ENCODE peak calls at places on chromosomes 12 and 14, in nine cellular contexts. T, E, W, X, S, O, U, Y and Z are unnamed samples.

GRCh38 chr12:116559330-116560080 is at the start of gene MAP1LC3B2:
- DNase-seq in T (peak), E (peak), W (peak), X (no peak), S (no peak), O (peak), U (peak), Y (peak), Z (no peak)

GRCh38 chr14:103155013-103155412 is 31.8 kb downstream of the TNFAIP2 start:
- DNase-seq in T (peak), E (peak), W (no peak), X (peak), S (no peak), O (peak), U (peak), Y (peak), Z (peak)

GRCh38 chr14:72737560-72737943 is 156.3 kb downstream of the DPF3 start:
- DNase-seq in T (no peak), E (no peak), W (no peak), X (no peak), S (no peak), O (no peak), U (no peak), Y (no peak), Z (no peak)

GRCh38 chr14:36863271-36863670 is 201.6 kb downstream of the PAX9 start:
- DNase-seq in T (no peak), E (no peak), W (no peak), X (no peak), S (no peak), O (no peak), U (no peak), Y (no peak), Z (no peak)

GRCh38 chr14:94056579-94057308 is 24.3 kb downstream of the DDX24 start:
- DNase-seq in T (no peak), E (no peak), W (peak), X (no peak), S (no peak), O (peak), U (no peak), Y (peak), Z (no peak)

GRCh38 chr12:125132698-125133400 is 67.6 kb downstream of the AACS start:
- DNase-seq in T (no peak), E (no peak), W (no peak), X (no peak), S (no peak), O (no peak), U (no peak), Y (no peak), Z (no peak)

GRCh38 chr14:22505751-22506710 is 83.0 kb downstream of the DAD1 start:
- DNase-seq in T (no peak), E (no peak), W (no peak), X (no peak), S (no peak), O (no peak), U (no peak), Y (peak), Z (no peak)

GRCh38 chr14:65414961-65415589 is 2.5 kb downstream of the FUT8 start:
- DNase-seq in T (peak), E (no peak), W (peak), X (no peak), S (peak), O (peak), U (no peak), Y (peak), Z (no peak)

GRCh38 chr14:70008863-70009262 is 129.6 kb downstream of the SMOC1 start:
- DNase-seq in T (no peak), E (no peak), W (no peak), X (no peak), S (no peak), O (no peak), U (no peak), Y (peak), Z (no peak)

GRCh38 chr12:57836442-57837375 is 9.8 kb downstream of the CTDSP2 start:
- DNase-seq in T (peak), E (peak), W (peak), X (peak), S (peak), O (peak), U (peak), Y (peak), Z (no peak)

GRCh38 chr12:130203151-130203550 is 40.9 kb downstream of the FZD10 start:
- DNase-seq in T (no peak), E (no peak), W (no peak), X (no peak), S (no peak), O (no peak), U (no peak), Y (no peak), Z (no peak)
- TF ChIP-seq CTCF in T (no peak), E (no peak), W (no peak), X (no peak), S (no peak), O (no peak), U (no peak), Y (no peak), Z (no peak)

GRCh38 chr14:26761532-26761931 is 163.7 kb upstream of the NOVA1 start:
- DNase-seq in T (no peak), E (no peak), W (no peak), X (no peak), S (no peak), O (no peak), U (peak), Y (no peak), Z (no peak)

GRCh38 chr14:26766726-26767125 is 168.9 kb upstream of the NOVA1 start:
- DNase-seq in T (no peak), E (no peak), W (no peak), X (no peak), S (no peak), O (no peak), U (no peak), Y (no peak), Z (no peak)

GRCh38 chr14:26765768-26766550 is 168.1 kb upstream of the NOVA1 start:
- DNase-seq in T (peak), E (peak), W (peak), X (peak), S (no peak), O (peak), U (no peak), Y (no peak), Z (no peak)

GRCh38 chr14:26765301-26765700 is 167.5 kb upstream of the NOVA1 start:
- DNase-seq in T (no peak), E (no peak), W (no peak), X (no peak), S (no peak), O (no peak), U (no peak), Y (no peak), Z (no peak)
- H3K4me3 ChIP-seq in T (no peak), E (no peak), W (no peak), X (no peak), S (no peak), O (no peak), U (no peak), Y (no peak), Z (no peak)

GRCh38 chr12:123986374-123986920 is 13.4 kb downstream of the ZNF664 start:
- DNase-seq in T (no peak), E (no peak), W (no peak), X (no peak), S (no peak), O (no peak), U (no peak), Y (no peak), Z (no peak)
- TF ChIP-seq CTCF in T (no peak), E (no peak), W (no peak), X (no peak), S (no peak), O (no peak), U (no peak), Y (no peak), Z (no peak)

DNA sequence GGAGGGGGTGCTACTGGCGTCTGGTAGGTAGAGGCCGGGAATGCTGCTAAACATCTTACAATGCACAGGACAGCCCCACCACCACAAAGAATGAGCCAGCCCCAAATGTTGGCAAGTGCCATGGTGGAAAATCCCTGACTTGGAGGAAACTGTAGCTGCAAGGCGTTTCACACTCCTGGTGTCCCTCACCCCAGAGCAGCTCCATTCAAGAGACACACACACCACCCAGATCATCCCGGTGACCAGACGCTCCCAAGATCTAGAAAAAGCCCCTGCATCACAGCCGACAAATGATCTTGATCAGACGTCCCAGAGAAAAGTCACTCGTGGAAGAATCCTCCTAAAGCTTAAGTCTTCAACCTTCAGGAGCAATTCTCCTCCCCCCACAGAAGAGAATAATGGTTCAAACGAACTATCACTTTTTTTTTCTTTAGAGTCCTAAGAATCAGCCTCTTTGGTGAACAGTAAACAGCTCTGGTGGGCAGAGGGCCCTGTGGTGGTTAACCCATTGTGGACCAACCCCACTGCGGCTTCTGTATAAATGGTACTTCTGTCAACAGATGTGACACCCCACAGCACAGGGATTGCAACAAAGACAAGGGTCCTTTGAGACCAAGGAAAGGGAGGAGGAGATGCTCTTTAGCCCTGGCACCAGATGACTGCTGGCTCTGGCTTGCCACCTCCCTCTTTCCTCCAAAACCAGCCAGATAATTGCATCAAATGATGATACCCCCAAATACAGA is 2.7 kb downstream of the GLTP start:
- DNase-seq in T (no peak), E (no peak), W (no peak), X (no peak), S (no peak), O (no peak), U (no peak), Y (no peak), Z (no peak)
- H3K4me3 ChIP-seq in T (peak), E (no peak), W (no peak), X (no peak), S (no peak), O (no peak), U (no peak), Y (no peak), Z (no peak)

DNA sequence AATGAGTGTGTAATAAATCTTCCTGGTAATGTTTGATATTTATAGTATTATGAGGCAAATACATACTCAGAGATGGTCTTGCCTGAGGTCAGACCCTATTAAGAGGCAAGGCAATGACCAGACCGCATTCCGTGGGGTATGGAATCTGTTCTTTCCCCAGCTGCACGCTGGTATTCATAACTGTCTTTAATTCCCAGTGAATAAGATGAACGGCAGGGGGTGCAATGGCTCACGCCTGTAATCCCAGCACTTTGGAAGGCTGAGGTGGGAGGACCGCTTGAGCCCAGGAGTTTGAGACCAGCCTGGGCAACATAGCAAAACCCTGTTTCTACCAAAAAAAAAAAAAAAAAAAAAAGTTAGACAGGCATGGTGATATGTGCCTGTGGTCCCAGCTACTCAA is 44.6 kb downstream of the ERO1A start:
- DNase-seq in T (no peak), E (no peak), W (no peak), X (no peak), S (no peak), O (peak), U (no peak), Y (no peak), Z (no peak)
- TF ChIP-seq CTCF in T (no peak), E (no peak), W (no peak), X (no peak), S (no peak), O (no peak), U (no peak), Y (no peak), Z (no peak)

GRCh38 chr12:53254816-53255545 is 13.1 kb upstream of the ESPL1 start:
- DNase-seq in T (no peak), E (no peak), W (no peak), X (no peak), S (no peak), O (no peak), U (no peak), Y (no peak), Z (no peak)

GRCh38 chr12:53252349-53252916 is 15.7 kb upstream of the ESPL1 start:
- DNase-seq in T (no peak), E (peak), W (peak), X (peak), S (no peak), O (peak), U (peak), Y (no peak), Z (peak)

GRCh38 chr12:53251477-53252348 is 16.4 kb upstream of the ESPL1 start:
- DNase-seq in T (peak), E (peak), W (peak), X (peak), S (no peak), O (peak), U (peak), Y (peak), Z (peak)

GRCh38 chr12:53255993-53256392 is 12.1 kb upstream of the ESPL1 start:
- DNase-seq in T (no peak), E (no peak), W (no peak), X (no peak), S (no peak), O (no peak), U (no peak), Y (peak), Z (no peak)

DNA sequence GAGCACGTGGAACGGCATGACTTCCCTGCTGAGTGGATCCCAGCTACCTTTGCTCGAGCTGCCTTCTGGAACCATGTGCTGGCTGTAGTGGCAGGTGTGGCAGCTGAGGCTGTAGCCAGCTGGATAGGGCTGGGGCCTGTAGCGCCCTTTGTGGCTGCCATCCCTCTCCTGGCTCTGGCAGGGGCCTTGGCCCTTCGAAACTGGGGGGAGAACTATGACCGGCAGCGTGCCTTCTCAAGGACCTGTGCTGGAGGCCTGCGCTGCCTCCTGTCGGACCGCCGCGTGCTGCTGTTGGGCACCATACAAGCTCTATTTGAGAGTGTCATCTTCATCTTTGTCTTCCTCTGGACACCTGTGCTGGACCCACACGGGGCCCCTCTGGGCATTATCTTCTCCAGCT is 14.8 kb upstream of the ESPL1 start:
- DNase-seq in T (no peak), E (no peak), W (no peak), X (no peak), S (no peak), O (no peak), U (no peak), Y (no peak), Z (no peak)
- H3K4me3 ChIP-seq in T (no peak), E (no peak), W (peak), X (peak), S (peak), O (no peak), U (peak), Y (no peak), Z (peak)

GRCh38 chr12:27696864-27697564 is 767 bp downstream of the REP15 start:
- DNase-seq in T (no peak), E (no peak), W (no peak), X (no peak), S (no peak), O (no peak), U (no peak), Y (no peak), Z (no peak)
- TF ChIP-seq CTCF in T (no peak), E (no peak), W (no peak), X (no peak), S (no peak), O (no peak), U (no peak), Y (no peak), Z (no peak)